ENCODE peak calls at places on chromosome X, in four cellular contexts. S, A, D and J are unnamed samples. For H3K9me3, the result is how much of the 10 kb centered on the place peaks cover.

GRCh38 chrX:16838202-16839066 is 31.7 kb downstream of the RBBP7 start:
- DNase-seq in A (no peak), D (no peak), S (peak), J (no peak)

GRCh38 chrX:113675278-113675677 is 834.6 kb upstream of the AMOT start:
- DNase-seq in S (no peak), D (no peak), A (no peak), J (no peak)

GRCh38 chrX:152895724-152896420 is 2.0 kb upstream of the ZNF185 start:
- DNase-seq in S (peak), A (peak), D (peak), J (no peak)

GRCh38 chrX:13599491-13599890 is 30.1 kb downstream of the EGFL6 start:
- DNase-seq in S (no peak), D (no peak), A (no peak), J (no peak)

GRCh38 chrX:139851730-139852129 is 81.1 kb downstream of the ATP11C start:
- DNase-seq in S (no peak), A (no peak), D (no peak), J (no peak)

GRCh38 chrX:26845051-26845450 is 618.1 kb downstream of the PPP4R3C start:
- DNase-seq in D (no peak), A (no peak), S (no peak), J (no peak)

GRCh38 chrX:24146283-24146865 is 3.2 kb upstream of the ZFX start:
- DNase-seq in A (no peak), D (no peak), S (no peak), J (no peak)

GRCh38 chrX:49754238-49754857 is 58.6 kb upstream of the PAGE1 start:
- DNase-seq in D (peak), A (no peak), S (peak), J (no peak)

GRCh38 chrX:56969559-56969958 is 25.8 kb downstream of the SPIN3 start:
- DNase-seq in S (no peak), A (no peak), D (no peak), J (no peak)

GRCh38 chrX:134669378-134670098 is 11.3 kb upstream of the PLAC1 start:
- DNase-seq in D (no peak), S (no peak), A (no peak), J (no peak)

GRCh38 chrX:134240209-134240608 is 3.2 kb downstream of the CCDC160 start:
- DNase-seq in S (no peak), A (no peak), D (no peak), J (no peak)

GRCh38 chrX:7941390-7942042 is 14.3 kb upstream of the PNPLA4 start:
- DNase-seq in D (peak), S (no peak), A (no peak), J (no peak)

GRCh38 chrX:20438871-20439526 is 172.3 kb upstream of the RPS6KA3 start:
- DNase-seq in D (no peak), A (no peak), S (no peak), J (no peak)

GRCh38 chrX:374566-374965 is 12.1 kb downstream of the PPP2R3B start:
- DNase-seq in D (no peak), S (no peak), A (no peak), J (no peak)

GRCh38 chrX:9102956-9103355 is 69.0 kb upstream of the FAM9B start:
- DNase-seq in D (no peak), S (no peak), A (no peak), J (no peak)

GRCh38 chrX:56857042-56857441 is 128.0 kb downstream of the NBDY start:
- DNase-seq in S (no peak), D (no peak), A (no peak), J (no peak)

GRCh38 chrX:126065901-126066660 is 100.0 kb downstream of the DCAF12L2 start:
- DNase-seq in S (no peak), A (peak), D (no peak), J (no peak)

GRCh38 chrX:331145-331771 is 12.7 kb upstream of the GTPBP6 start:
- DNase-seq in S (no peak), D (no peak), A (peak), J (no peak)

GRCh38 chrX:131979116-131979515 is 44.0 kb upstream of the STK26 start:
- DNase-seq in S (no peak), D (no peak), A (no peak), J (no peak)

GRCh38 chrX:31546130-31546529 is 474.3 kb upstream of the FTHL17 start:
- DNase-seq in D (no peak), A (no peak), S (no peak), J (no peak)

GRCh38 chrX:113980953-113981352 is 602.9 kb upstream of the HTR2C start:
- DNase-seq in D (no peak), A (no peak), S (no peak), J (no peak)

GRCh38 chrX:114344756-114345155 is 239.1 kb upstream of the HTR2C start:
- DNase-seq in A (no peak), S (no peak), D (no peak), J (no peak)

GRCh38 chrX:86910602-86911311 is 606.8 kb upstream of the KLHL4 start:
- DNase-seq in A (no peak), D (no peak), S (no peak), J (no peak)

GRCh38 chrX:1727531-1728027 is 112.7 kb downstream of the ASMT start:
- DNase-seq in A (no peak), S (no peak), D (no peak), J (no peak)

GRCh38 chrX:48045410-48046311 is 25.8 kb downstream of the ZNF630 start:
- DNase-seq in S (no peak), A (no peak), D (peak), J (no peak)

GRCh38 chrX:152926279-152926678 is 28.4 kb downstream of the ZNF185 start:
- DNase-seq in S (peak), A (no peak), D (peak), J (no peak)

GRCh38 chrX:133706890-133707289 is 278.5 kb downstream of the GPC3 start:
- DNase-seq in A (no peak), S (no peak), D (no peak), J (no peak)

GRCh38 chrX:103012945-103013344 is 51.0 kb downstream of the BEX1 start:
- DNase-seq in A (no peak), D (no peak), S (no peak), J (no peak)

GRCh38 chrX:132740316-132741123 is 217.9 kb downstream of the HS6ST2 start:
- DNase-seq in S (no peak), D (no peak), A (no peak), J (no peak)

GRCh38 chrX:24395775-24396174 is 35.3 kb downstream of the SUPT20HL1 start:
- DNase-seq in S (peak), D (peak), A (no peak), J (no peak)

GRCh38 chrX:47644557-47645091 is 5.7 kb downstream of the ELK1 start:
- DNase-seq in A (no peak), D (no peak), S (no peak), J (no peak)

GRCh38 chrX:2512501-2512900 is 11.7 kb upstream of the DHRSX start:
- DNase-seq in S (no peak), D (no peak), A (no peak), J (no peak)

GRCh38 chrX:81286075-81286474 is 84.2 kb downstream of the SH3BGRL start:
- DNase-seq in A (no peak), S (no peak), D (no peak), J (no peak)
- H3K9me3 ChIP-seq in A (under half), S (under half), D (under half), J (under half)

GRCh38 chrX:137569470-137569891 is 3.6 kb downstream of the ZIC3 start:
- DNase-seq in A (no peak), S (no peak), D (no peak), J (no peak)
- H3K9me3 ChIP-seq in A (under half), S (under half), D (under half), J (under half)

GRCh38 chrX:128891554-128891953 is 631.7 kb downstream of the SMARCA1 start:
- DNase-seq in S (no peak), D (no peak), A (no peak), J (no peak)
- H3K9me3 ChIP-seq in S (under half), D (under half), A (under half), J (under half)

GRCh38 chrX:29880977-29881376 is 334.4 kb upstream of the MAGEB2 start:
- DNase-seq in A (no peak), S (no peak), D (no peak), J (no peak)
- H3K9me3 ChIP-seq in A (under half), S (under half), D (under half), J (under half)

GRCh38 chrX:55336176-55336575 is 71.5 kb upstream of the PAGE3 start:
- DNase-seq in D (no peak), S (no peak), A (no peak), J (no peak)
- H3K9me3 ChIP-seq in D (under half), S (under half), A (under half), J (under half)

DNA sequence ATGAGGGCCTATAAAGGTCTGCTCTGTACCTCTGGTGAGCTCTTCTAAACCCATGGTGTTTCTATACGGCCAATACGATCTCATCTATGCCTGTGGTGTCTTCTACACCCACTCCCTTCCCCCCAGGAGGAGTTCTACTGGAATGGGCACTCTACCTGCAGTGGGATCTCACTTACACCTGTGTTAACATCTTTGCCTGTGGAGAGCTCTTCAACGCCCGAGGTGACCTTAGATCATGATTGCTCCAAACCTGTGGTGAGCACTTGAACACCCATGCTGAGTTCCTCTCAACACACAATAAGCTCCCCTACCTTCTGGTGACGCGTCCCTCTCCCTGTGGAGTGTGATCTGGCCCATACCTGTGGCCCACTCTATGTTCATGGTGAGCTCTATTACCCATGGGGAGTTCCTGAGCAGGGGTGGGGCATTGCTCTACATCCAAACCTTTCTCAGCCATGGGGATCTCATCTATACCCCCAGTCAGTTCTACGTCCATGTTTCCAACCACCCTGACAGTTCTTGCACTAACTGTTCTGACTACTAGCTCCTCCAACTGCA is 48.6 kb downstream of the BCOR start:
- DNase-seq in D (no peak), S (no peak), A (no peak), J (no peak)
- H3K9me3 ChIP-seq in D (under half), S (half or more), A (under half), J (under half)

GRCh38 chrX:155998116-155998515 is 620 bp downstream of the IL9R start:
- DNase-seq in S (no peak), A (no peak), D (no peak), J (no peak)
- H3K9me3 ChIP-seq in S (under half), A (under half), D (under half), J (under half)

GRCh38 chrX:41666251-41666650 is 22.5 kb upstream of the GPR34 start:
- DNase-seq in S (no peak), A (no peak), D (no peak), J (no peak)
- H3K9me3 ChIP-seq in S (under half), A (under half), D (under half), J (under half)

DNA sequence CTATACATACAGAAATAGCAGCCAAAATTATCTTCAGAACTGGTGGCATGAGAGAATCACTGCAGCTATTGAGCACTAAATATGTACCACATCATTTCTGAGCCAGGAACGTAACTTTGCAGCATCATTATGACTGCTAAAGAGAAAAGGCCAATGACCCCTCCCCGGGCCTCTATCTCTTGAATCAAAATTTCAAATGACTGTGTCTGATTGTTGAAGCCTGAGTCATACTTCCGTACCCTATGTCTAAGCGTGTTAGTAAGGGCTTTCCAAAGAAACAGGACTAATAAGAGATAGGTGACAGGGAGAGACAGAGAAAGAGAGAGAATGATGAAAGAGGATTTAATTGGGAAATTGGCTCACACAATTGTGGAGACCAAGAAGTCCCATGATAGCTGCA is 445.5 kb upstream of the SPANXN1 start:
- DNase-seq in D (no peak), S (no peak), A (no peak), J (no peak)
- H3K9me3 ChIP-seq in D (under half), S (under half), A (under half), J (under half)

GRCh38 chrX:40346379-40346778 is 234.4 kb upstream of the ATP6AP2 start:
- DNase-seq in D (no peak), A (no peak), S (no peak), J (no peak)
- H3K9me3 ChIP-seq in D (under half), A (under half), S (under half), J (under half)